ENCODE peak calls at places on chromosomes 5 and 9, in ten cellular contexts. U is spleen, F is psoas muscle, O is endodermal cell, H is colonic mucosa, P is gastrocnemius medialis, A is tibial nerve, E is uterus, G is fibroblast of lung, S is A549. Z is an unnamed sample.

GRCh38 chr9:16688814-16689213 is 181.7 kb downstream of the BNC2 start:
- DNase-seq in U (no peak), F (no peak), O (no peak), H (no peak), P (no peak), A (no peak), E (no peak), G (no peak), S (no peak), Z (no peak)

GRCh38 chr9:105052346-105052745 is 124.4 kb upstream of the ABCA1 start:
- DNase-seq in U (no peak), F (no peak), O (no peak), H (no peak), P (no peak), A (no peak), E (no peak), G (no peak), S (no peak), Z (no peak)

GRCh38 chr9:81592890-81593271 is 96.5 kb downstream of the TLE1 start:
- DNase-seq in U (peak; percentile 86), F (peak; percentile 73), O (no peak), H (peak; percentile 77), P (peak; percentile 30), A (no peak), E (no peak), G (no peak), S (no peak), Z (no peak)

GRCh38 chr9:6142816-6143454 is 72.7 kb upstream of the IL33 start:
- DNase-seq in U (no peak), F (no peak), O (no peak), H (no peak), P (no peak), A (no peak), E (no peak), G (no peak), S (no peak), Z (no peak)

GRCh38 chr5:152736906-152737305 is 331.8 kb upstream of the NMUR2 start:
- DNase-seq in U (no peak), F (no peak), O (no peak), H (no peak), P (no peak), A (no peak), E (no peak), G (no peak), S (no peak), Z (no peak)

GRCh38 chr5:128053291-128053954 is 30.1 kb upstream of the SLC12A2 start:
- DNase-seq in U (no peak), F (no peak), O (no peak), H (no peak), P (no peak), A (no peak), E (no peak), G (peak; percentile 25), S (no peak), Z (no peak)

GRCh38 chr5:43294226-43294625 is 19.0 kb downstream of the HMGCS1 start:
- DNase-seq in U (no peak), F (no peak), O (no peak), H (no peak), P (no peak), A (no peak), E (no peak), G (peak; percentile 79), S (no peak), Z (no peak)

GRCh38 chr5:14353661-14354474 is 210.7 kb downstream of the TRIO start:
- DNase-seq in U (no peak), F (no peak), O (no peak), H (no peak), P (no peak), A (no peak), E (no peak), G (peak; percentile 78), S (no peak), Z (no peak)

GRCh38 chr5:132238169-132238744 is 10.6 kb upstream of the P4HA2 start:
- DNase-seq in U (peak; percentile 78), F (peak; percentile 78), O (peak; percentile 95), H (peak; percentile 88), P (peak; percentile 47), A (peak; percentile 85), E (peak; percentile 88), G (peak; percentile 51), S (peak; percentile 71), Z (peak; percentile 21)

GRCh38 chr9:108478431-108478837 is 377.4 kb downstream of the ACTL7B start:
- DNase-seq in U (no peak), F (peak; percentile 72), O (no peak), H (peak; percentile 60), P (peak; percentile 71), A (no peak), E (peak; percentile 62), G (peak; percentile 97), S (peak; percentile 21), Z (no peak)

GRCh38 chr9:133998915-133999580 is 6.9 kb upstream of the VAV2 start:
- DNase-seq in U (no peak), F (no peak), O (no peak), H (no peak), P (no peak), A (no peak), E (no peak), G (peak; percentile 77), S (no peak), Z (no peak)

GRCh38 chr9:15115702-15116639 is 191.0 kb downstream of the TTC39B start:
- DNase-seq in U (no peak), F (no peak), O (peak; percentile 60), H (no peak), P (no peak), A (no peak), E (no peak), G (no peak), S (no peak), Z (no peak)

GRCh38 chr9:131405858-131406566 is 12.1 kb downstream of the PRRC2B start:
- DNase-seq in U (no peak), F (no peak), O (no peak), H (no peak), P (no peak), A (no peak), E (no peak), G (no peak), S (no peak), Z (no peak)

GRCh38 chr9:126880947-126881332 is 20.5 kb downstream of the ZBTB34 start:
- DNase-seq in U (no peak), F (no peak), O (no peak), H (no peak), P (no peak), A (no peak), E (no peak), G (no peak), S (no peak), Z (no peak)

GRCh38 chr9:100368672-100369071 is 15.9 kb upstream of the TEX10 start:
- DNase-seq in U (no peak), F (no peak), O (no peak), H (no peak), P (no peak), A (no peak), E (no peak), G (no peak), S (no peak), Z (no peak)

GRCh38 chr9:100359057-100359456 is 6.3 kb upstream of the TEX10 start:
- DNase-seq in U (no peak), F (no peak), O (no peak), H (no peak), P (no peak), A (no peak), E (no peak), G (no peak), S (no peak), Z (no peak)

GRCh38 chr9:100366121-100366520 is 13.4 kb upstream of the TEX10 start:
- DNase-seq in U (no peak), F (no peak), O (no peak), H (no peak), P (no peak), A (no peak), E (no peak), G (no peak), S (no peak), Z (no peak)

DNA sequence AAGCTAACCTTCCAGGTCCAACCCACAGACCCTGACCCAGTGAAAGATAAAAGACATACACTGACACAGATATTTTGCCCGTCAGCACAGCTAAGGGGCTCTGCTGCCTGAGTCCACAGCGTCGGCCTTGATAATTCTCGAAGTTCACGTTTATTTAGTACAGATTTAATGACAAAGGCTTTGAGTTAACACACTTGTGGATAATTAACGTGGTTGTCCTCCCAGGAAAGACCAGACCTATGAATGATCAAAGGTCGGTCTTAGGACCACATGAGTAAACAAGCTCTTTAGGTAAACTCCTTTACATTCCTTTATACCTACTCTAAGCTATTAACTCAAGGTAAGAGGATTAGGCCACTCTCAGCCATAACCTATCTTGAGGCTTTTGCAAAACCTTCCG is 11.3 kb upstream of the TEX10 start:
- DNase-seq in U (no peak), F (no peak), O (no peak), H (no peak), P (no peak), A (no peak), E (no peak), G (no peak), S (no peak), Z (no peak)
- H3K9me3 ChIP-seq in U (no peaks in the 10 kb centered on the region), F (no peaks in the 10 kb centered on the region), O (peaks cover 68% of the 10 kb centered on the region), H (no peaks in the 10 kb centered on the region), P (no peaks in the 10 kb centered on the region), A (no peaks in the 10 kb centered on the region), E (no peaks in the 10 kb centered on the region), G (no peaks in the 10 kb centered on the region), S (no peaks in the 10 kb centered on the region), Z (peaks cover 6% of the 10 kb centered on the region)

DNA sequence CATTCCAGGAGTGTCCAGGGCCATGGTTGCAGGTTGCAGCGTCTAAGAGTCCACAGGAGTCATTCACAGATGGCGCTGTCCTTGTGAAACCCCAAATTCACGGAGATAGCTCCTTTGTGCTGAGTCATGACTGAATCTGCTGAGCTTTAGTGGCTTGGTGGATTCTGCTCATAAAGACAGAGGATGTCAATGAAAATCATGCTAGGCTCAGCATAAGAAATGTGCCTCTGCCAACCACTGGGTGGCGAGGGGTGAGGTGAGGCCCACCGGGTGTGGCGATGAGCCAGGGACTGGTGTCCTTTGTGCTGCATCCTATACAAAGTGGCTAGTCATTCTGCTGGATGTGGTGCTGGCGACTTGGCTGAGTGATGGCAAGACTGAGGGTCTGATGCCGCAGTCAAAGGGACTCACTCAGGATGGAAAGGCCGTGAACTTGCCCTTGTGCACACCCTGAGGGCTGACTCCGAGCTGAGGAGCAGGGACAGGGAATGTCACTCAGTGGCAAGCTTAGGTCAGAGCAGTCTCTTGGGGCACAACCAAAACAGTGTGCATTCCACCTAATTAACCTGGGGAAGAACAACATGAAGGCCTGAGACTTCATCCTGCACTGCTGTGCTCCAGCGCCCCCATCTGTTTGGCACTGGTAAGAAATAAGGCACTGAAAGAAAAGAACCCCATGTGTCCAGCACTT is 71.5 kb downstream of the DAP start:
- DNase-seq in U (no peak), F (no peak), O (peak; percentile 92), H (no peak), P (no peak), A (no peak), E (no peak), G (peak; percentile 64), S (peak; percentile 64), Z (no peak)
- H3K27ac ChIP-seq in U (no peak overlapping the region), F (no peak overlapping the region), O (no peak overlapping the region), H (no peak overlapping the region), P (no peak overlapping the region), A (no peak overlapping the region), E (no peak overlapping the region), G (no peak overlapping the region), S (peak overlapping the region; percentile 62), Z (no peak overlapping the region)

GRCh38 chr9:92739346-92740014 is 25.2 kb downstream of the BICD2 start:
- DNase-seq in U (peak; percentile 40), F (no peak), O (peak; percentile 37), H (no peak), P (no peak), A (no peak), E (no peak), G (no peak), S (no peak), Z (no peak)
- H3K4me1 ChIP-seq in U (peaks cover 97% of the 10 kb centered on the region), F (peaks cover 58% of the 10 kb centered on the region), O (no peaks in the 10 kb centered on the region), H (peaks cover 2% of the 10 kb centered on the region), P (peaks cover 65% of the 10 kb centered on the region), A (peaks cover 96% of the 10 kb centered on the region), E (no peaks in the 10 kb centered on the region), G (peaks cover 2% of the 10 kb centered on the region), S (no peaks in the 10 kb centered on the region), Z (peaks cover 26% of the 10 kb centered on the region)

GRCh38 chr5:2901096-2901495 is 149.6 kb upstream of the IRX2 start:
- DNase-seq in U (no peak), F (no peak), O (no peak), H (no peak), P (no peak), A (no peak), E (no peak), G (no peak), S (no peak), Z (no peak)
- H3K9me3 ChIP-seq in U (no peaks in the 10 kb centered on the region), F (no peaks in the 10 kb centered on the region), O (no peaks in the 10 kb centered on the region), H (no peaks in the 10 kb centered on the region), P (no peaks in the 10 kb centered on the region), A (peaks cover 33% of the 10 kb centered on the region), E (no peaks in the 10 kb centered on the region), G (no peaks in the 10 kb centered on the region), S (no peaks in the 10 kb centered on the region), Z (peaks cover 4% of the 10 kb centered on the region)

Z was measured in CD4-positive, CD25-positive, alpha-beta regulatory T cell.